ENCODE peak calls at places on chromosome 21, in six cellular contexts. H, Q, P, G, N and M are unnamed samples.

GRCh38 chr21:42429856-42430255 is 26.2 kb downstream of the UBASH3A start:
- DNase-seq in H (no peak), Q (no peak), P (no peak), G (no peak), N (no peak), M (no peak)

GRCh38 chr21:33314096-33314495 is 10.7 kb upstream of the IFNAR1 start:
- DNase-seq in H (no peak), Q (no peak), P (no peak), G (no peak), N (no peak), M (no peak)

GRCh38 chr21:42513985-42514882 is 582 bp downstream of the SLC37A1 start:
- DNase-seq in H (peak), Q (peak), P (peak), G (peak), N (no peak), M (peak)

GRCh38 chr21:22575165-22575584 is 1577.0 kb downstream of the NCAM2 start:
- DNase-seq in H (peak), Q (no peak), P (no peak), G (no peak), N (no peak), M (peak)

GRCh38 chr21:42796327-42797062 is 82.8 kb downstream of the WDR4 start:
- DNase-seq in H (no peak), Q (no peak), P (no peak), G (no peak), N (no peak), M (peak)

GRCh38 chr21:34812510-34813265 is 143.9 kb downstream of the CLIC6 start:
- DNase-seq in H (no peak), Q (no peak), P (no peak), G (no peak), N (no peak), M (no peak)

GRCh38 chr21:44428281-44428942 is 26.9 kb upstream of the LRRC3 start:
- DNase-seq in H (peak), Q (peak), P (no peak), G (peak), N (no peak), M (no peak)

GRCh38 chr21:44012474-44013379 is 618 bp downstream of the TRAPPC10 start:
- DNase-seq in H (peak), Q (peak), P (peak), G (peak), N (peak), M (peak)

GRCh38 chr21:41648591-41649031 is 118.2 kb downstream of the RIPK4 start:
- DNase-seq in H (no peak), Q (no peak), P (no peak), G (no peak), N (no peak), M (no peak)

GRCh38 chr21:30044447-30045064 is 104.8 kb upstream of the GRIK1 start:
- DNase-seq in H (peak), Q (no peak), P (no peak), G (no peak), N (no peak), M (peak)

DNA sequence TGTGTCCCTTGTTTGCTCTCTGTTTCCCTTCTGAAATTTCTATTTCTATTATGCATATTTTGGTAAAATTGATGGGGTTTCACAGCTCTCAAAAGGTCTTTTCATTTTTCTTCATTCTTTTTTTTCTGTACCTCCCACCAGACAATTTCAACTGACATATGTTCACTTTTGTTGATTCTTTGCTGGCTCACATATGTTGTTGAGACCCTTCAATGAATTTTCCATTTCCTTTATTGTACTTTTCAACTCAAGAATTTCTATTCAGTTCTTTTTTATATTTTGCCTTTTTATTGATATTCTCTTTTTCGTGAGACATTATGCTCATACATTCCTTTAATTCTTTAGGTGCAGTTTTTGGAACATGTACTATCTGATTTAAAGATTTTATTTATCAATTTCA is 102.6 kb upstream of the GRIK1 start:
- DNase-seq in H (no peak), Q (no peak), P (no peak), G (no peak), N (no peak), M (no peak)
- H3K27ac ChIP-seq in H (no peak), Q (no peak), P (no peak), G (no peak), N (no peak), M (no peak)

GRCh38 chr21:28423521-28423920 is 569.2 kb downstream of the LTN1 start:
- DNase-seq in H (no peak), Q (no peak), P (no peak), G (no peak), N (no peak), M (no peak)
- TF ChIP-seq POLR2A in H (no peak), Q (no peak), P (no peak), G (no peak), N (no peak), M (no peak)

DNA sequence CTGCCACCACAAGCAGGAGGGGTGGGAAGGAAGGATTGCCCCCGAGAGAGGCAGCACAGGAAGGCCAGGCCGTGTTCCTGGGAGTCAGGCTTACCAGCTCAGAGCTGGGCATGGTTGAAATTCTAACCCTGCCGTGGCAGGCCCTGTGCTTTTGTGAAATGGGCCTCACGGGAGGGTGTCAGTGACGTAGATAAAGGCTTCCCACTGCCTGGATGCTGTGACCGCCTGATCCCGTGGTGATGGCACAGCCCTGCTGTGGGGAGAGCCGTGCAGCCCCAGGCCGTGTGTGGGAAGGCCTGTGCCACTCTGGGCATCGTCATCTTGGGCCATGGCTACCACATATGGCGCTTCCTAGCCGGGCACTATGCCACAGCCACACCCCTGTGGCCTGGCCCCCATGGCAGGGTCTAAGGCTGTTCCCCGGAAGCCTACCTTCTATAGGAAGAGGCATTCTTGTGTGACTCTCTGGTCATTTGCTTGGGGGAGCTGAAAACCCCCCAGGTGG is 161.3 kb downstream of the PCBP3 start:
- DNase-seq in H (no peak), Q (no peak), P (no peak), G (no peak), N (no peak), M (no peak)
- H3K27ac ChIP-seq in H (no peak), Q (no peak), P (no peak), G (no peak), N (no peak), M (no peak)

DNA sequence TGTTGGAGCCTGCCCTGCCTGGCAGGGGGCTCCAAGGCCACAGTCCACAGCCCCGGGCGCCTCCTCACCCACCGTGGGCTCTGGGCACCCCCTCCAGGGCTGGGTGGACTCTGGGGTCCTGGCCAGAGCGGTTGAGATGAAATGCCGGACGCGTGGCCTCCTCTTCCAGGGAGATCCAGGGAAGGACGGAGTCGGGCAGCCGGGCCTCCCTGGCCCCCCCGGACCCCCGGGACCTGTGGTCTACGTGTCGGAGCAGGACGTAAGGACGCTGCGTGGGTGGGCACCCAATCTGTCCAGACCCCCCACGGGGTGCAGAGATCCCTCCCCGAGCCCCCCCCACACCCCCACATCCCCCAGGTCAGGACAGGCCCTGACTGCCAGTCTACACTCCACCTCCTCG is 51.2 kb downstream of the SLC19A1 start:
- DNase-seq in H (no peak), Q (no peak), P (no peak), G (no peak), N (no peak), M (no peak)
- TF ChIP-seq POLR2A in H (no peak), Q (no peak), P (no peak), G (no peak), N (no peak), M (no peak)

GRCh38 chr21:46144464-46145070 is 10.8 kb downstream of the FTCD start:
- DNase-seq in H (no peak), Q (no peak), P (no peak), G (peak), N (no peak), M (no peak)
- H3K27ac ChIP-seq in H (no peak), Q (no peak), P (no peak), G (no peak), N (no peak), M (no peak)

GRCh38 chr21:26490771-26491170 is 82.3 kb downstream of the CYYR1 start:
- DNase-seq in H (no peak), Q (no peak), P (no peak), G (no peak), N (no peak), M (no peak)

GRCh38 chr21:26489781-26490180 is 83.3 kb downstream of the CYYR1 start:
- DNase-seq in H (no peak), Q (no peak), P (no peak), G (no peak), N (no peak), M (no peak)

GRCh38 chr21:26487981-26488480 is 85.1 kb downstream of the CYYR1 start:
- DNase-seq in H (no peak), Q (no peak), P (no peak), G (no peak), N (no peak), M (no peak)

GRCh38 chr21:26495283-26495849 is 77.7 kb downstream of the CYYR1 start:
- DNase-seq in H (no peak), Q (no peak), P (no peak), G (no peak), N (no peak), M (peak)

DNA sequence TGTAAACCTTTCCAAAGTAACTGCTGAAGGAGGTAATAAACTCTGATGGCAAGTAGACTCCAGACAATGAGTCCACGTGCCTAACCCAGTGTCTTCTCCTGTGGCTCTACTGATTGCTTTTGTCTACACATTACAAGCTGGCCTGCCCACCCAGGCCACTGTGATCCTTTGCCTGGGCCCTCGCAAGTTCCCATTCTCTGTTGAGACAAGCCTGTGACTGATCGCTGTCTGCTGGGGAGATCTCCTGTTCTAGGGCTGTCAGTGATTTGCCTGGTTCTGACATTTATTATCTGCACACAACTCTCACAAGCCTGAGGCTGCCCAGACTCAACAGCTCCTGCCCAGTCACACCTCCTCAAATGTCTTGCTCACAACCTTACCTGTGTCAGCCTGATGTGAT is 81.4 kb downstream of the CYYR1 start:
- DNase-seq in H (no peak), Q (no peak), P (no peak), G (no peak), N (no peak), M (no peak)
- TF ChIP-seq POLR2A in H (no peak), Q (no peak), P (no peak), G (no peak), N (no peak), M (no peak)